ENCODE peak calls at places on chromosome 4, in seven cellular contexts. V is IMR-90, Y is glutamatergic neuron, X is psoas muscle, W is fibroblast of pulmonary artery, O is left ventricle myocardium inferior, C is DND-41. S is an unnamed sample.

GRCh38 chr4:24850669-24851068 is 55.3 kb downstream of the SOD3 start:
- DNase-seq in V (peak), Y (no peak), X (peak), W (peak), O (no peak), C (no peak), S (peak)

GRCh38 chr4:88746186-88746585 is 48.6 kb upstream of the NAP1L5 start:
- DNase-seq in V (peak), Y (no peak), X (no peak), W (no peak), O (no peak), C (no peak), S (no peak)

GRCh38 chr4:144948009-144948408 is 150.0 kb downstream of the ANAPC10 start:
- DNase-seq in V (no peak), Y (no peak), X (no peak), W (peak), O (no peak), C (no peak), S (no peak)

GRCh38 chr4:7651461-7651921 is 216.8 kb upstream of the PSAPL1 start:
- DNase-seq in V (peak), Y (no peak), X (peak), W (no peak), O (no peak), C (no peak), S (no peak)

GRCh38 chr4:20687894-20688293 is 12.4 kb upstream of the PACRGL start:
- DNase-seq in V (peak), Y (no peak), X (no peak), W (peak), O (no peak), C (no peak), S (no peak)

GRCh38 chr4:43277003-43277402 is 384.5 kb downstream of the GRXCR1 start:
- DNase-seq in V (peak), Y (no peak), X (no peak), W (peak), O (no peak), C (no peak), S (no peak)

GRCh38 chr4:148173397-148174017 is 268.7 kb downstream of the NR3C2 start:
- DNase-seq in V (peak), Y (no peak), X (no peak), W (no peak), O (no peak), C (no peak), S (no peak)

GRCh38 chr4:185304944-185305690 is 90.6 kb downstream of the LRP2BP start:
- DNase-seq in V (peak), Y (peak), X (no peak), W (peak), O (no peak), C (peak), S (peak)

GRCh38 chr4:8409271-8410065 is 31.1 kb downstream of the ACOX3 start:
- DNase-seq in V (no peak), Y (no peak), X (no peak), W (peak), O (peak), C (peak), S (peak)

GRCh38 chr4:8281519-8282133 is 12.1 kb downstream of the HTRA3 start:
- DNase-seq in V (peak), Y (peak), X (peak), W (peak), O (peak), C (no peak), S (no peak)

GRCh38 chr4:19009886-19010285 is 988.3 kb upstream of the LCORL start:
- DNase-seq in V (no peak), Y (no peak), X (no peak), W (no peak), O (no peak), C (no peak), S (no peak)

GRCh38 chr4:104279744-104280143 is 214.9 kb downstream of the CXXC4 start:
- DNase-seq in V (no peak), Y (no peak), X (no peak), W (no peak), O (no peak), C (no peak), S (no peak)

GRCh38 chr4:108825737-108826136 is 62.9 kb upstream of the ETNPPL start:
- DNase-seq in V (no peak), Y (no peak), X (no peak), W (no peak), O (no peak), C (no peak), S (no peak)

DNA sequence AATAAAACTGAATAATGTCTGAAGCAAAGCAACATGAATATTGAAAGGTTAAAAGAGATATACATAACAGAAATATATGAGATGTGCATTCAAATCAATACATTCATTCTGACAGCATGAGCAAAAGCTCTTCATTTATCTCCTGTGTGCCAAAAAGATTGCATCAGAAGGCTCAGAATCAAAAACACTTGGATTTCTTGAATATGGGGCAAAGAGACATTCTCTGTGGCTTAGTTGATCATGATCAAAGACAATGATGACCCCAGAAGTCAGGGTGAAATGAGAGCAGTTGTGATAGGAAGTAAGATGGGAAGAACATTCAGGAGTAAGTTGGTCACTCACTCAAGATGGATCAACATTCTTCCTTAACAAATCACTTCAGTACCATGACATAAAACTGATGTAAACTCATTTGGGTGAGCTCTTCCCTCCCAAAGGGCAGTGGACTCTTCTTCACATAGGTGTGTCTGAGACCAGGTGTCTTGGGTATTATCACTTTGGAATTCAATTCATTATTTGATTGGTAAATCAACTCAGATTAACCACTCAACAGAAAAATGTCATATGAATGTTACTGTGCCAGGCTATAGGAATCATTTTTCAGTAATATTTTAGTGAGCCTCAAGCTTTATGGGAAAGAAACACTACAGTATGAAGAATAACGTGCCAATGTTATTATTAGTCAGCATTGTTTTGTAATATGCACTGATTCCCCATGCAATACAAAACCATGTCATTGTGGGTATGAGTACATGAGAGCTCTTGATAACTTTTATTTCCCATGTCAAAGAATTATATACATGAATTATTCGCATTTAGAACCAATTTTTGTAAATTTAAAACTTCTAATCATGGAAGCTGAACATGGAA is 58.4 kb upstream of the ETNPPL start:
- DNase-seq in V (no peak), Y (no peak), X (no peak), W (no peak), O (no peak), C (no peak), S (no peak)
- TF ChIP-seq CTCF in V (no peak), Y (no peak), X (no peak), W (no peak), O (no peak), C (no peak), S (no peak)

DNA sequence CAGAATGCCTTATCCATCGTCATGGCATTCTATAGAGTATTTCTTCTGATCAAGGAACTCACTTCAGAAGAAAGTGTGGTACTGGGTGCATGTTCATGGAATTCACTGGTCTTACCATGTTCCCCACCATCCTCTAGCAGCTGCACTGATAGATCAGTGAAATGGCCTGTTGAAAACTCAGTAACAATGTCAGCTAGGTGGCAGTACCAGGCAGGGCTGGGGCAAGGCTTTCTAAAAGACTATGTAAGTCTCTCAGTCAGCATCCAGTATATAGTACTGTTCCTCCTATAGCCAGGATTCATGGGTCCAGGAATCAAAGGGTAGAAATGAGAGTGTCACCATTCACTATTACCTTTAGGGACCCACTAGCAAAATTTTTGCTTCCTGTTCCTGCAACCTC is 15.8 kb upstream of the LDB2 start:
- DNase-seq in V (peak), Y (no peak), X (no peak), W (peak), O (no peak), C (no peak), S (no peak)
- TF ChIP-seq CTCF in V (peak), Y (no peak), X (no peak), W (peak), O (peak), C (no peak), S (no peak)

GRCh38 chr4:84862064-84862463 is 104.4 kb downstream of the WDFY3 start:
- DNase-seq in V (no peak), Y (no peak), X (no peak), W (no peak), O (no peak), C (no peak), S (no peak)

GRCh38 chr4:84870398-84871163 is 95.9 kb downstream of the WDFY3 start:
- DNase-seq in V (peak), Y (no peak), X (no peak), W (peak), O (no peak), C (no peak), S (no peak)

GRCh38 chr4:84866295-84866694 is 100.2 kb downstream of the WDFY3 start:
- DNase-seq in V (no peak), Y (no peak), X (no peak), W (no peak), O (no peak), C (no peak), S (no peak)

DNA sequence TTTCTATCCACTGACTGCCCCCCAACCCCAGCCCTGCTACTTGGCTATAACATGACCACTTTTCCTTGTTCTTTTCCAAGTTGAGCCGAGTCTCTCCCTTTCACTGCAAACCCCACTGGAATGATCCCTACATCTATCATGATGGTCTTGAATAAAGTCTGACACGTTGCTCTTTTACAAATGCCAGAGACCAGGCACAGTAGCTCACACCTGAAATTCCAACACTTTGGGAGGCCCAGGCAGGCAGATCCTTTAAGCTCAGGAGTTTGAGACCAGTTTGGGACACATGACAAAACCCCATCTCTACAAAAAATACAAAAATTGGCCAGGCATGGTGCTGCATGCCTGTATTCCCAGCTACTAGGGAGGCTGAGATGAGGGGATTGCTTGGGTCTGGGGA is 100.9 kb downstream of the WDFY3 start:
- DNase-seq in V (no peak), Y (no peak), X (no peak), W (no peak), O (no peak), C (no peak), S (no peak)
- TF ChIP-seq CTCF in V (no peak), Y (no peak), X (no peak), W (no peak), O (no peak), C (no peak), S (no peak)

GRCh38 chr4:16865897-16866283 is 32.6 kb downstream of the LDB2 start:
- DNase-seq in V (no peak), Y (no peak), X (no peak), W (no peak), O (no peak), C (no peak), S (no peak)

GRCh38 chr4:16867827-16868226 is 30.6 kb downstream of the LDB2 start:
- DNase-seq in V (no peak), Y (no peak), X (no peak), W (no peak), O (no peak), C (no peak), S (no peak)

GRCh38 chr4:16868674-16869073 is 29.8 kb downstream of the LDB2 start:
- DNase-seq in V (no peak), Y (no peak), X (no peak), W (no peak), O (no peak), C (no peak), S (no peak)

GRCh38 chr4:16865209-16865896 is 33.1 kb downstream of the LDB2 start:
- DNase-seq in V (no peak), Y (no peak), X (no peak), W (no peak), O (no peak), C (no peak), S (no peak)

DNA sequence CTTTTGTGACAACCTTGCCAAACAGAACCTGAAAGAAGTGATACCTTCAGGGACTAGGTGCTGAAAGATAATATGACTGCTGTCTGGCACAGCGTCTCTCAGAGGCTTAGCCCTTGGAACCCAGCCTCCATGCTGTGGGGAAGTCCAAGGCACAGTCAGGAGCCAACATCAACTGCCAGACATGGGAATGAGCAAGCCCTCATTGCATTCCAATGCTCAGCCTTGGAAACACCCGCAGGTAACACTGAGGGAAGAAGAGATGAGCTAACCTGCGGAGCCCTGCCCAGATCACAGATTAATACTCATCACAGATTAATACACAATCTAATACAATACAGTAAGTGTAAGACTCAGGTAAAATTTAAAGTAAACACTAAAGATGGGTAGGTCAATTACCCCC is 31.5 kb downstream of the LDB2 start:
- DNase-seq in V (no peak), Y (no peak), X (no peak), W (no peak), O (no peak), C (no peak), S (no peak)
- TF ChIP-seq CTCF in V (no peak), Y (no peak), X (no peak), W (no peak), O (no peak), C (no peak), S (no peak)

GRCh38 chr4:13432453-13432852 is 51.7 kb downstream of the RAB28 start:
- DNase-seq in V (peak), Y (no peak), X (no peak), W (no peak), O (no peak), C (no peak), S (no peak)

GRCh38 chr4:13436962-13437361 is 47.2 kb downstream of the RAB28 start:
- DNase-seq in V (no peak), Y (no peak), X (no peak), W (no peak), O (no peak), C (no peak), S (no peak)

GRCh38 chr4:13427599-13428325 is 56.4 kb downstream of the RAB28 start:
- DNase-seq in V (peak), Y (no peak), X (no peak), W (peak), O (no peak), C (no peak), S (no peak)

DNA sequence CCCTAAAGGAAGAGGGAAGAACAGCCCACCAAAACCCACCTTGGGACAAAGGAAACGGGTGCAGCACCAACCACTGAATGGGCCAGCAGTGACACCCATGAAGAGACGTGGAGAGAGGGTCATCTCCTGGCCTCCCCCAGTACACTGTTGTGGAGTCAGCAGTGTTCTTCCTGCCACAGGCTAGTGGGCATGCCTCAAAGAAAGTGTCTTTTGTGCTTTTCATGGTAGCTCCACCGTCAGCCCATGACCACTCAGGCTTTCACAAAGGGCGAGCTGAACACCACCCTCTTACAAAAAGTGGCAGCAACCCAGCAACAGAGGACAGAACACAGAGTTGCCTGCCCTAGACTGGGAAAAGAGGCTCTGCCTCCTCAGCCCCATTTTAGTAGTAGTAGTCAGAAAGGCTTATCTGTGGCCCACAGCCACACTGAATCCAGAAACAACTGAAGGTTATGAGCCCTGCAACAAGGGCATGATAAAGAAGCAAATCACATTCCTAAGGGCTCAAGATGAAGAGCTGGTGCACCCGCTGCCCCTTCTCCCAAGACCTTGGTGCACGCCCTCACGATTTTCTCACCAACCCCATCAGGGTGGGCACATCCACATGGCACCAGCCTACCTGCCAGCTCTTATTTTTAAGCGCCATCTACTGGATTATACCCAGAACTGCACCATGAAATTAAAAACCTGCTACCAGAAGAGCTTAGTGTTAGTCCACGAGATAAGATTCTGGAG is 53.1 kb downstream of the RAB28 start:
- DNase-seq in V (no peak), Y (no peak), X (no peak), W (no peak), O (no peak), C (no peak), S (no peak)
- TF ChIP-seq CTCF in V (peak), Y (peak), X (no peak), W (peak), O (peak), C (peak), S (peak)

GRCh38 chr4:74318270-74318669 is 10.0 kb downstream of the EPGN start:
- DNase-seq in V (no peak), Y (no peak), X (no peak), W (no peak), O (no peak), C (no peak), S (no peak)

GRCh38 chr4:74319506-74319905 is 11.2 kb downstream of the EPGN start:
- DNase-seq in V (peak), Y (no peak), X (no peak), W (no peak), O (no peak), C (no peak), S (no peak)

GRCh38 chr4:74317616-74318256 is 9.5 kb downstream of the EPGN start:
- DNase-seq in V (peak), Y (no peak), X (no peak), W (peak), O (no peak), C (no peak), S (no peak)

GRCh38 chr4:74324262-74324661 is 16.0 kb downstream of the EPGN start:
- DNase-seq in V (no peak), Y (no peak), X (no peak), W (no peak), O (no peak), C (no peak), S (no peak)

DNA sequence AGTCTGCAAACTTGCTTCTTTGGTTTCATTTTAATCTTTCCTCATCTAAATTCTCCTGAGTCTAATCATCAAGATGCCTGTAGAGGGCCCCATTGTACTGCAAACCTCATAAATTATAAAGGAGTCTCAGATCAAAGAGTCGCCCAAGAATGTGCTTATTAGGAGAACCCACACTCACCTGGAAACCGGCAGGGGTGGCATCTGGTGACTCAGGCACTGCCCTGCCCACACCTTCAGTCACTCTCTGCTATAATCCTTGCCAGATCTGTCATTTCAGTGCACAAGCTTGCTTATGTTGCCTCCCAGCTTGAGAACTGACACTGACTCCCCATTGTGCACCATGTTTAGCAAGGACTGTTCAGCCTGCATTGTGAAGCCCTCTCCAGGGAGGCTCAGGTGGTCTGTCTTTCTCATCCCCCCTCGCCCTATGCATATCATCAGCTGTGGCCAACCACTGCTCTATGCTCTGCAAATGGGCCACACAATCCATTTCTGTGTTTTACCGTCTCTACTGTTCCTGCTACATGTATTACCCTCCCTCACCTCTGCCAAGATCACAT is 12.4 kb downstream of the EPGN start:
- DNase-seq in V (peak), Y (no peak), X (no peak), W (peak), O (no peak), C (peak), S (peak)
- TF ChIP-seq CTCF in V (peak), Y (no peak), X (peak), W (peak), O (peak), C (peak), S (peak)

GRCh38 chr4:828641-829271 is 2.8 kb upstream of the CPLX1 start:
- DNase-seq in V (no peak), Y (no peak), X (peak), W (peak), O (peak), C (no peak), S (no peak)
- TF ChIP-seq CTCF in V (peak), Y (no peak), X (no peak), W (peak), O (no peak), C (no peak), S (no peak)

DNA sequence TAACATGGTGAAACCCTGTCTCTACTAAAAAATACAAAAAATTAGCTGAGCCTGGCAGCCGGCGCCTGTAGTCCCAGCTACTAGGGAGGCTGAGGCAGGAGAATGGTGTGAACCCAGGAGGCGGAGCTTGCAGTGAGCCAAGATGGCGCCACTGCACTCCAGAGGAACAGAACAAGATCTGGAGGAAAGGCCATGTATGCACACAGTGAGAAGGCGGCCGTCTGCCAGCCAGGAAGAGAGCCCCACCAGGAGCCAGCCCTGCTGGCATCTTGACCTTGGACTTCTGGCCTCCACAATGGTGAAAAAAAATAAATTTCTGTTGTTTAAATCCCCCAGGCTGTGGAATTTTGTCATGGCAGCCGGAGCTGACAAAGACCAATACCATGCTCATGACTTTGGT is 28.2 kb upstream of the MSX1 start:
- DNase-seq in V (no peak), Y (no peak), X (no peak), W (no peak), O (no peak), C (no peak), S (no peak)
- TF ChIP-seq CTCF in V (no peak), Y (no peak), X (no peak), W (no peak), O (no peak), C (no peak), S (no peak)

S was measured in activated CD8-positive, alpha-beta T cell treated with anti-CD3 and anti-CD28 coated beads for 36 hours.